ENCODE peak calls at places on chromosomes 11 and 22, in seven cellular contexts. B is heart left ventricle, K is PC-3, A is spleen, Y is left ventricle myocardium inferior, S is uterus, R is HCT116. N is an unnamed sample.

GRCh38 chr22:22520020-22520656 is at the start of gene ZNF280A:
- DNase-seq in B (no peak), K (no peak), A (no peak), Y (no peak), S (no peak), R (peak), N (no peak)

GRCh38 chr11:9001736-9002135 is 2.1 kb downstream of the NRIP3 start:
- DNase-seq in B (no peak), K (peak), A (no peak), Y (no peak), S (no peak), R (peak), N (no peak)

GRCh38 chr11:116506446-116506845 is 266.3 kb downstream of the BUD13 start:
- DNase-seq in B (no peak), K (no peak), A (peak), Y (no peak), S (no peak), R (no peak), N (no peak)

GRCh38 chr11:100576044-100577021 is 110.8 kb upstream of the ARHGAP42 start:
- DNase-seq in B (no peak), K (peak), A (no peak), Y (no peak), S (no peak), R (peak), N (no peak)

GRCh38 chr22:30356392-30357230 is at the start of the genes CCDC157 and SF3A1:
- DNase-seq in B (peak), K (peak), A (peak), Y (peak), S (peak), R (peak), N (peak)

GRCh38 chr22:22687638-22688500 is 43.5 kb downstream of the GGTLC2 start:
- DNase-seq in B (no peak), K (peak), A (no peak), Y (no peak), S (peak), R (no peak), N (no peak)

GRCh38 chr22:31923166-31923565 is 21.2 kb upstream of the YWHAH start:
- DNase-seq in B (peak), K (no peak), A (no peak), Y (peak), S (no peak), R (no peak), N (no peak)

GRCh38 chr11:120073196-120073595 is 64.7 kb downstream of the TRIM29 start:
- DNase-seq in B (no peak), K (no peak), A (no peak), Y (no peak), S (no peak), R (no peak), N (no peak)

GRCh38 chr11:70861534-70861933 is 390.8 kb downstream of the SHANK2 start:
- DNase-seq in B (no peak), K (no peak), A (no peak), Y (no peak), S (no peak), R (no peak), N (no peak)

GRCh38 chr22:42662114-42663021 is 13.2 kb upstream of the CYB5R3 start:
- DNase-seq in B (peak), K (peak), A (peak), Y (peak), S (peak), R (no peak), N (no peak)

GRCh38 chr11:132983289-132983688 is 549.0 kb downstream of the OPCML start:
- DNase-seq in B (no peak), K (no peak), A (no peak), Y (no peak), S (no peak), R (no peak), N (no peak)

GRCh38 chr11:66524304-66525040 is 14.0 kb downstream of the BBS1 start:
- DNase-seq in B (no peak), K (no peak), A (no peak), Y (no peak), S (no peak), R (no peak), N (no peak)

GRCh38 chr11:128919192-128919591 is 23.5 kb downstream of the TP53AIP1 start:
- DNase-seq in B (no peak), K (no peak), A (peak), Y (peak), S (no peak), R (no peak), N (no peak)
- H3K27ac ChIP-seq in B (no peak), K (no peak), A (no peak), Y (no peak), S (no peak), R (no peak), N (no peak)

GRCh38 chr11:2415601-2416380 is 15.2 kb downstream of the TSSC4 start:
- DNase-seq in B (no peak), K (no peak), A (no peak), Y (no peak), S (no peak), R (no peak), N (no peak)

GRCh38 chr11:2415171-2415570 is 14.6 kb downstream of the TSSC4 start:
- DNase-seq in B (no peak), K (no peak), A (no peak), Y (no peak), S (no peak), R (no peak), N (no peak)

GRCh38 chr11:2412323-2412722 is 11.8 kb downstream of the TSSC4 start:
- DNase-seq in B (no peak), K (no peak), A (no peak), Y (no peak), S (no peak), R (no peak), N (no peak)

GRCh38 chr11:2414616-2415015 is 14.1 kb downstream of the TSSC4 start:
- DNase-seq in B (no peak), K (no peak), A (no peak), Y (no peak), S (no peak), R (no peak), N (no peak)

GRCh38 chr11:2413735-2414579 is 13.4 kb downstream of the TSSC4 start:
- DNase-seq in B (no peak), K (no peak), A (no peak), Y (no peak), S (no peak), R (no peak), N (no peak)
- H3K4me3 ChIP-seq in B (no peak), K (no peak), A (no peak), Y (no peak), S (no peak), R (no peak), N (no peak)

GRCh38 chr11:33829430-33830141 is 55.3 kb upstream of the FBXO3 start:
- DNase-seq in B (peak), K (peak), A (no peak), Y (peak), S (peak), R (peak), N (no peak)
- TF ChIP-seq CTCF in B (peak), K (peak), A (peak), Y (peak), S (peak), R (peak), N (peak)

GRCh38 chr11:95157824-95158223 is 68.2 kb downstream of the ENDOD1 start:
- DNase-seq in B (no peak), K (no peak), A (no peak), Y (no peak), S (no peak), R (no peak), N (no peak)
- H3K27ac ChIP-seq in B (no peak), K (no peak), A (no peak), Y (peak), S (peak), R (no peak), N (peak)

GRCh38 chr22:41380993-41381328 is 781 bp upstream of the TEF start:
- DNase-seq in B (peak), K (peak), A (no peak), Y (no peak), S (no peak), R (peak), N (no peak)
- H3K4me3 ChIP-seq in B (peak), K (peak), A (peak), Y (peak), S (peak), R (peak), N (peak)